ENCODE peak calls at places on chromosomes 13 and 19, in five cellular contexts. P is PC-3, T is fibroblast of lung, D is IMR-90, A is HCT116. I is an unnamed sample.

GRCh38 chr13:39336207-39336606 is 266.8 kb downstream of the LHFPL6 start:
- DNase-seq in P (no peak), T (no peak), D (no peak), A (no peak), I (no peak)

GRCh38 chr13:52356327-52356726 is 49.6 kb downstream of the THSD1 start:
- DNase-seq in P (peak; percentile 81), T (peak; percentile 27), D (peak; percentile 57), A (no peak), I (peak; percentile 28)

GRCh38 chr13:113967206-113967720 is 6.6 kb downstream of the C13orf46 start:
- DNase-seq in P (no peak), T (no peak), D (no peak), A (no peak), I (no peak)

GRCh38 chr13:28356506-28357064 is 138.3 kb downstream of the FLT1 start:
- DNase-seq in P (no peak), T (no peak), D (no peak), A (no peak), I (no peak)

GRCh38 chr13:110387451-110388140 is 80.5 kb downstream of the COL4A2 start:
- DNase-seq in P (no peak), T (peak; percentile 64), D (peak; percentile 84), A (no peak), I (no peak)

GRCh38 chr13:23081901-23082300 is 98.9 kb upstream of the SGCG start:
- DNase-seq in P (no peak), T (no peak), D (no peak), A (no peak), I (no peak)

GRCh38 chr13:22489771-22490170 is 691.0 kb upstream of the SGCG start:
- DNase-seq in P (no peak), T (no peak), D (no peak), A (no peak), I (no peak)

GRCh38 chr13:107873908-107874307 is 341.4 kb downstream of the LIG4 start:
- DNase-seq in P (no peak), T (no peak), D (no peak), A (no peak), I (no peak)

GRCh38 chr19:54271106-54271505 is 9.8 kb downstream of the LILRB2 start:
- DNase-seq in P (no peak), T (no peak), D (no peak), A (no peak), I (no peak)

GRCh38 chr19:32532233-32532632 is 48.8 kb upstream of the PDCD5 start:
- DNase-seq in P (no peak), T (no peak), D (no peak), A (no peak), I (no peak)

GRCh38 chr13:95497307-95497943 is 55.1 kb upstream of the CLDN10 start:
- DNase-seq in P (no peak), T (no peak), D (no peak), A (no peak), I (no peak)

GRCh38 chr19:12126707-12127106 is 13.4 kb downstream of the ZNF20 start:
- DNase-seq in P (no peak), T (no peak), D (peak; percentile 19), A (no peak), I (no peak)

GRCh38 chr19:31258211-31259052 is 90.8 kb downstream of the TSHZ3 start:
- DNase-seq in P (no peak), T (no peak), D (no peak), A (no peak), I (no peak)

GRCh38 chr13:89969996-89970709 is 1377.3 kb upstream of the MIR17HG start:
- DNase-seq in P (peak; percentile 2), T (no peak), D (no peak), A (no peak), I (peak; percentile 29)

GRCh38 chr13:80386001-80386400 is 45.1 kb upstream of the SPRY2 start:
- DNase-seq in P (no peak), T (no peak), D (no peak), A (no peak), I (no peak)

GRCh38 chr19:13573268-13573667 is 67.0 kb upstream of the CACNA1A start:
- DNase-seq in P (no peak), T (no peak), D (no peak), A (no peak), I (no peak)

GRCh38 chr13:98386632-98387031 is 190.3 kb downstream of the STK24 start:
- DNase-seq in P (no peak), T (no peak), D (no peak), A (no peak), I (no peak)

GRCh38 chr13:98384739-98385138 is 192.2 kb downstream of the STK24 start:
- DNase-seq in P (no peak), T (peak; percentile 4), D (peak; percentile 63), A (no peak), I (peak; percentile 86)

GRCh38 chr13:98389319-98389718 is 187.6 kb downstream of the STK24 start:
- DNase-seq in P (no peak), T (no peak), D (peak; percentile 18), A (no peak), I (no peak)

GRCh38 chr13:98390086-98390697 is 186.7 kb downstream of the STK24 start:
- DNase-seq in P (no peak), T (peak; percentile 68), D (peak; percentile 20), A (no peak), I (no peak)

GRCh38 chr13:98385591-98385990 is 191.3 kb downstream of the STK24 start:
- DNase-seq in P (no peak), T (no peak), D (no peak), A (no peak), I (no peak)
- H3K4me3 ChIP-seq in P (no peak overlapping the region), T (no peak overlapping the region), D (no peak overlapping the region), A (no peak overlapping the region), I (no peak overlapping the region)

GRCh38 chr13:65456150-65456912 is 1773.8 kb downstream of the PCDH9 start:
- DNase-seq in P (no peak), T (no peak), D (peak; percentile 66), A (no peak), I (no peak)
- TF ChIP-seq CTCF in P (no peak), T (no peak), D (no peak), A (no peak), I (no peak)

DNA sequence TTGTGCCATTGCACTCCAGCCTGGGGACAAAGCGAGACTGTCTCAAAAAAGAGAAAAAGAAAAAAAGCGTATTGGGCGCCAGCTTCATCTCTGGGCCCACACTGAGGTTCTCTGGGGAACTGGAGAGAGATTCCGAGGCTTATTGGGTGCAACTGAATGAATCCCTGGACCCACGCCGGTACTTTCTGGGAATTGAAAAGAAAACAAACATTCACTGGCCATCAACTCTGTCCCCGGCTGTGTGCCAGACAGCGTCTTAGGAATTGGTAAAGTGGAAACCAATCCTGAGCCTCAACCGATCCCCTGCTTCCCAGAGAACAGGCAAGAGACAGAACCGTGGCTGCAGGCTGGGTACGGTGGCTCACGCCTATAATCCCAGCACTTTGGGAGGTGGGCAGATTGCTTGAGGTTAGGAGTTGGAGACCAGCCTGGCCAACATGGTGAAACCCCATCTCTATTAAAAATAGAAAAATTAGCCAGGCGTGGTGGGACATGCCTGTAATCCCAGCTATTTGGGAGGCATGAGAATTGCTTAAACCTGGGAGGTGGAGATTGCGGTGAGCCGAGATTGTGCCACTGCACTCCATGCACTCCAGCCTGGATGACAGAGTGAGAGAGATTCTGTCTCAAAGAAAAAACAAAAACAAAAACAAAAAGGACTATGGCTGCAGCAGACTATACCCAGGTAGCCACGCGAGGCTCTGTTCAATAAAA is 8.6 kb downstream of the ANO8 start:
- DNase-seq in P (no peak), T (peak; percentile 76), D (no peak), A (no peak), I (no peak)
- H3K4me3 ChIP-seq in P (no peak overlapping the region), T (no peak overlapping the region), D (no peak overlapping the region), A (no peak overlapping the region), I (no peak overlapping the region)

GRCh38 chr19:45254044-45254531 is 3.0 kb downstream of the MARK4 start:
- DNase-seq in P (no peak), T (no peak), D (no peak), A (no peak), I (no peak)
- TF ChIP-seq CTCF in P (peak; percentile 19), T (peak; percentile 25), D (peak; percentile 28), A (no peak), I (peak; percentile 32)

GRCh38 chr13:106260352-106260751 is 275.1 kb downstream of the EFNB2 start:
- DNase-seq in P (no peak), T (no peak), D (no peak), A (no peak), I (no peak)
- H3K4me3 ChIP-seq in P (no peak overlapping the region), T (no peak overlapping the region), D (no peak overlapping the region), A (no peak overlapping the region), I (no peak overlapping the region)

DNA sequence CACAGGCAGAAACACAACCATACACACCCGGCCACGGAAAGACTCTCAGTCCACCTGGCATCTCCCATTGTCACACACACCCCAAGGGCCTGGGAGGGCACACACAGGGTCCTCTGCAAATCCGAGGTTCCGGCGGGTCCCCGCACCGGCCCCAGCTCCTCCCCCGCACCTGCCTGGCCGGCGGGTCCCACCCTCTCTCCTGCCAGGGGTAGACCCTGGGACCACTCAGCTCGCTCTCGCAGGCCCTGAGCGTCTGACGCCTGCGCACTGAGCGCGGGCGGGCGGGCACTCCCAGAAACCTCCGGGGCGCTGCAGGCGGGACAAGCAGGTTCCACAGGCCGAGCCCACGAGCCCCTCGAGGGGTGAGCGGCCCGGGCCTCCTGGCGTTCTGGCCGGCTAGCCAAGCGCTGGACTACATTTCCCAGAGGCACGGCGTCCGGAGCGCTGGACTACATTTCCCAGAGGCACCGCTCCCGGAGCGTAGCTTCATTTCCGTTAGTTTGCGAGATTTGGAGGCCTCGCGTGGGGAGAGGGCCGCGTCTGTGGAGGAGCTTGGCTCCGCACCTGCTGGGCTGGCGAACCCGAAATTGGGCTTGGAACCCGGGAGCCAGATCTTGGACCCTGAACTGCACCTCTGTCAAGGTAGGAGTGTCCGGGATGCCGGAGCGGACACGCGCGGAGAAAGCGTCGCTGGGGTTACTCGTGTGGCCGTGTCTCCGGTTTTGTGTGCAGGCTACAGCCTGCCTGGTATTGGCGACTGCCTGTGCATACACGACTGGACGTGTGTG is at the start of gene ZNF420:
- DNase-seq in P (peak; percentile 84), T (peak; percentile 96), D (peak; percentile 95), A (no peak), I (peak; percentile 93)
- TF ChIP-seq CTCF in P (no peak), T (no peak), D (peak; percentile 4), A (no peak), I (no peak)

GRCh38 chr19:49109569-49110233 is 4.5 kb upstream of the LIN7B start:
- DNase-seq in P (no peak), T (no peak), D (no peak), A (no peak), I (no peak)

GRCh38 chr19:49106648-49107135 is 7.5 kb upstream of the LIN7B start:
- DNase-seq in P (peak; percentile 57), T (peak; percentile 41), D (peak; percentile 45), A (peak; percentile 43), I (no peak)

GRCh38 chr19:49109051-49109450 is 5.1 kb upstream of the LIN7B start:
- DNase-seq in P (no peak), T (no peak), D (no peak), A (no peak), I (no peak)

GRCh38 chr19:49110567-49110966 is 3.6 kb upstream of the LIN7B start:
- DNase-seq in P (no peak), T (no peak), D (peak; percentile 62), A (no peak), I (no peak)

GRCh38 chr19:49107625-49108459 is 6.3 kb upstream of the LIN7B start:
- DNase-seq in P (no peak), T (no peak), D (no peak), A (no peak), I (no peak)
- H3K4me3 ChIP-seq in P (no peak overlapping the region), T (no peak overlapping the region), D (no peak overlapping the region), A (no peak overlapping the region), I (no peak overlapping the region)